ENCODE peak calls at places on chromosome 10, in ten cellular contexts. One of them, this sample, is unnamed.

GRCh38 chr10:91941426-91941825 is 17.9 kb downstream of the BTAF1 start:
- DNase-seq in IMR-90: no peak
- DNase-seq in spleen: no peak
- DNase-seq in testis: no peak
- DNase-seq in K562: no peak
- DNase-seq in suprapubic skin: no peak
- DNase-seq in ovary: no peak
- DNase-seq in A549: no peak
- DNase-seq in Peyer's patch: no peak
- DNase-seq in adrenal gland: no peak
- DNase-seq in this sample: no peak

GRCh38 chr10:123154943-123155505 is 822 bp downstream of the BUB3 start:
- DNase-seq in IMR-90: peak; percentile 40
- DNase-seq in spleen: no peak
- DNase-seq in testis: peak; percentile 65
- DNase-seq in K562: peak; percentile 60
- DNase-seq in suprapubic skin: no peak
- DNase-seq in ovary: no peak
- DNase-seq in A549: no peak
- DNase-seq in Peyer's patch: no peak
- DNase-seq in adrenal gland: no peak
- DNase-seq in this sample: no peak

GRCh38 chr10:50621981-50622496 is 1.7 kb downstream of the SGMS1 start:
- DNase-seq in IMR-90: peak; percentile 96
- DNase-seq in spleen: peak; percentile 93
- DNase-seq in testis: peak; percentile 99
- DNase-seq in K562: peak; percentile 98
- DNase-seq in suprapubic skin: peak; percentile 98
- DNase-seq in ovary: peak; percentile 99
- DNase-seq in A549: peak; percentile 76
- DNase-seq in Peyer's patch: peak; percentile 92
- DNase-seq in adrenal gland: peak; percentile 98
- DNase-seq in this sample: peak; percentile 98

GRCh38 chr10:124711145-124711544 is 33.0 kb downstream of the FAM53B start:
- DNase-seq in IMR-90: no peak
- DNase-seq in spleen: no peak
- DNase-seq in testis: no peak
- DNase-seq in K562: no peak
- DNase-seq in suprapubic skin: no peak
- DNase-seq in ovary: no peak
- DNase-seq in A549: no peak
- DNase-seq in Peyer's patch: no peak
- DNase-seq in adrenal gland: no peak
- DNase-seq in this sample: no peak

GRCh38 chr10:114925675-114926204 is 12.3 kb upstream of the TRUB1 start:
- DNase-seq in IMR-90: peak; percentile 41
- DNase-seq in spleen: no peak
- DNase-seq in testis: no peak
- DNase-seq in K562: peak; percentile 13
- DNase-seq in suprapubic skin: no peak
- DNase-seq in ovary: no peak
- DNase-seq in A549: no peak
- DNase-seq in Peyer's patch: no peak
- DNase-seq in adrenal gland: peak; percentile 71
- DNase-seq in this sample: no peak

GRCh38 chr10:114542373-114542772 is 115.7 kb downstream of the ABLIM1 start:
- DNase-seq in IMR-90: no peak
- DNase-seq in spleen: no peak
- DNase-seq in testis: no peak
- DNase-seq in K562: no peak
- DNase-seq in suprapubic skin: no peak
- DNase-seq in ovary: no peak
- DNase-seq in A549: no peak
- DNase-seq in Peyer's patch: no peak
- DNase-seq in adrenal gland: no peak
- DNase-seq in this sample: no peak

GRCh38 chr10:22911889-22912762 is 15.7 kb upstream of the ARMC3 start:
- DNase-seq in IMR-90: no peak
- DNase-seq in spleen: no peak
- DNase-seq in testis: peak; percentile 78
- DNase-seq in K562: peak; percentile 59
- DNase-seq in suprapubic skin: no peak
- DNase-seq in ovary: no peak
- DNase-seq in A549: no peak
- DNase-seq in Peyer's patch: no peak
- DNase-seq in adrenal gland: peak; percentile 36
- DNase-seq in this sample: no peak

GRCh38 chr10:129562487-129562886 is 95.4 kb downstream of the MGMT start:
- DNase-seq in IMR-90: no peak
- DNase-seq in spleen: no peak
- DNase-seq in testis: no peak
- DNase-seq in K562: no peak
- DNase-seq in suprapubic skin: no peak
- DNase-seq in ovary: no peak
- DNase-seq in A549: no peak
- DNase-seq in Peyer's patch: no peak
- DNase-seq in adrenal gland: no peak
- DNase-seq in this sample: no peak

GRCh38 chr10:102072867-102073527 is 7.8 kb downstream of the HPS6 start:
- DNase-seq in IMR-90: peak; percentile 73
- DNase-seq in spleen: peak; percentile 86
- DNase-seq in testis: peak; percentile 91
- DNase-seq in K562: peak; percentile 79
- DNase-seq in suprapubic skin: peak; percentile 89
- DNase-seq in ovary: peak; percentile 79
- DNase-seq in A549: peak; percentile 82
- DNase-seq in Peyer's patch: peak; percentile 89
- DNase-seq in adrenal gland: peak; percentile 81
- DNase-seq in this sample: peak; percentile 82

GRCh38 chr10:25047902-25048301 is 31.5 kb downstream of the THNSL1 start:
- DNase-seq in IMR-90: peak; percentile 66
- DNase-seq in spleen: no peak
- DNase-seq in testis: peak; percentile 53
- DNase-seq in K562: peak; percentile 68
- DNase-seq in suprapubic skin: no peak
- DNase-seq in ovary: no peak
- DNase-seq in A549: no peak
- DNase-seq in Peyer's patch: no peak
- DNase-seq in adrenal gland: no peak
- DNase-seq in this sample: no peak

GRCh38 chr10:103847909-103848468 is 7.4 kb downstream of the SH3PXD2A start:
- DNase-seq in IMR-90: no peak
- DNase-seq in spleen: no peak
- DNase-seq in testis: no peak
- DNase-seq in K562: no peak
- DNase-seq in suprapubic skin: no peak
- DNase-seq in ovary: no peak
- DNase-seq in A549: peak; percentile 59
- DNase-seq in Peyer's patch: no peak
- DNase-seq in adrenal gland: no peak
- DNase-seq in this sample: no peak

GRCh38 chr10:79196470-79197461 is 128.0 kb downstream of the ZMIZ1 start:
- DNase-seq in IMR-90: peak; percentile 47
- DNase-seq in spleen: peak; percentile 94
- DNase-seq in testis: peak; percentile 84
- DNase-seq in K562: peak; percentile 89
- DNase-seq in suprapubic skin: peak; percentile 83
- DNase-seq in ovary: peak; percentile 82
- DNase-seq in A549: peak; percentile 82
- DNase-seq in Peyer's patch: peak; percentile 70
- DNase-seq in adrenal gland: peak; percentile 81
- DNase-seq in this sample: peak; percentile 90

GRCh38 chr10:80697926-80698325 is 160.2 kb downstream of the SH2D4B start:
- DNase-seq in IMR-90: no peak
- DNase-seq in spleen: no peak
- DNase-seq in testis: no peak
- DNase-seq in K562: no peak
- DNase-seq in suprapubic skin: no peak
- DNase-seq in ovary: no peak
- DNase-seq in A549: no peak
- DNase-seq in Peyer's patch: no peak
- DNase-seq in adrenal gland: no peak
- DNase-seq in this sample: no peak

GRCh38 chr10:96043157-96043894 is at the start of gene CCNJ:
- DNase-seq in IMR-90: peak; percentile 87
- DNase-seq in spleen: peak; percentile 94
- DNase-seq in testis: peak; percentile 92
- DNase-seq in K562: peak; percentile 87
- DNase-seq in suprapubic skin: peak; percentile 88
- DNase-seq in ovary: peak; percentile 90
- DNase-seq in A549: peak; percentile 93
- DNase-seq in Peyer's patch: peak; percentile 86
- DNase-seq in adrenal gland: peak; percentile 90
- DNase-seq in this sample: peak; percentile 93
- TF ChIP-seq POLR2A in IMR-90: peak; percentile 89
- TF ChIP-seq POLR2A in spleen: no peak
- TF ChIP-seq POLR2A in testis: no peak
- TF ChIP-seq POLR2A in K562: peak; percentile 73
- TF ChIP-seq POLR2A in suprapubic skin: no peak
- TF ChIP-seq POLR2A in ovary: peak; percentile 46
- TF ChIP-seq POLR2A in A549: peak; percentile 75
- TF ChIP-seq POLR2A in Peyer's patch: peak; percentile 84
- TF ChIP-seq POLR2A in adrenal gland: peak; percentile 76
- TF ChIP-seq POLR2A in this sample: peak; percentile 26

DNA sequence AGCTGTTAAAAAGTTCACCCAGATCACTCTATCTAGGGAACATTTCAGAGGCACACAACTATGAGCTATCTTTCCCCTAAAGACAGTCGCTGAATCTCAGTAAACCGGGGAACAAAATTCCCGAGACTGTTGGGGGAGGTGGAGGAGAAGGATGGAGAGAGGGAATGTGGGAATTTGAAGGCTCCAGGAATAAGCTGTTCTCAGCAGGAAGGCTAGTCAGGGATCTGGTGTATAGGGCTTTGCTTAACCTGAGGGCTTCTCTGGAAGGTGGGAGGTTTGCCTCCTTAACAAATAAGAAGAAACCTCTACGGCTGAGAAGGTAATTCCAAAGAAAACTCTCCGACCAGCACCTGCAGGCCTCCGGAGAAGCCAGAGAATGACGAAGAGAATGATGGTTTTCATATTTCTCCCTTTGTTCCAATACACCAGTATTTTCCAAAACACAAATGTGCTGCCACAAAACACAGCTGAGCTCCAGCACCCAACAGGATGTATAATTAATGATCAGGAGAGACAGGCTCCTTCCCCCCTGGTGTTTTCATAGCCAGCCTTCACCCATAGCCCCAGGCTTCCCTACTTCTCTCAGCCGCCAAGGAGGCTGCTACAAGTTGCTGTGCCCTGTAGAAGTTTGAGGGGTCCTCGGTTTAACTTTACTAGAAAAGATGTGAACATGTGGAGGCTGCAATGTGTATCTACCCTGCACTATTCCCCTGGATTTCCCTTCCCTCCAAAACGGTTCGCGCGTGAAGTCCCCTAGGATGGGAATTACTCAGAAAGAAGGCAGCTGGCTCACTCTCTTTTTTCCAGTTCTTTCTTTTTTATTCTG is 2.0 kb downstream of the KCNMA1 start:
- DNase-seq in IMR-90: no peak
- DNase-seq in spleen: no peak
- DNase-seq in testis: no peak
- DNase-seq in K562: no peak
- DNase-seq in suprapubic skin: no peak
- DNase-seq in ovary: no peak
- DNase-seq in A549: no peak
- DNase-seq in Peyer's patch: no peak
- DNase-seq in adrenal gland: no peak
- DNase-seq in this sample: no peak
- H3K27ac ChIP-seq in IMR-90: no peak overlapping the region
- H3K27ac ChIP-seq in spleen: no peak overlapping the region
- H3K27ac ChIP-seq in testis: no peak overlapping the region
- H3K27ac ChIP-seq in K562: no peak overlapping the region
- H3K27ac ChIP-seq in suprapubic skin: no peak overlapping the region
- H3K27ac ChIP-seq in ovary: no peak overlapping the region
- H3K27ac ChIP-seq in A549: no peak overlapping the region
- H3K27ac ChIP-seq in Peyer's patch: peak overlapping the region; percentile 9
- H3K27ac ChIP-seq in adrenal gland: no peak overlapping the region
- H3K27ac ChIP-seq in this sample: no peak overlapping the region

GRCh38 chr10:71302874-71303568 is 16.0 kb upstream of the SLC29A3 start:
- DNase-seq in IMR-90: peak; percentile 61
- DNase-seq in spleen: no peak
- DNase-seq in testis: no peak
- DNase-seq in K562: peak; percentile 71
- DNase-seq in suprapubic skin: no peak
- DNase-seq in ovary: no peak
- DNase-seq in A549: peak; percentile 73
- DNase-seq in Peyer's patch: no peak
- DNase-seq in adrenal gland: no peak
- DNase-seq in this sample: no peak
- TF ChIP-seq CTCF in IMR-90: peak; percentile 57
- TF ChIP-seq CTCF in spleen: peak; percentile 60
- TF ChIP-seq CTCF in testis: peak; percentile 35
- TF ChIP-seq CTCF in K562: peak; percentile 76
- TF ChIP-seq CTCF in suprapubic skin: peak; percentile 41
- TF ChIP-seq CTCF in ovary: peak; percentile 28
- TF ChIP-seq CTCF in A549: peak; percentile 56
- TF ChIP-seq CTCF in Peyer's patch: peak; percentile 42
- TF ChIP-seq CTCF in adrenal gland: peak; percentile 45
- TF ChIP-seq CTCF in this sample: peak; percentile 39

GRCh38 chr10:86970152-86970886 is 2.0 kb downstream of the ADIRF start:
- DNase-seq in IMR-90: peak; percentile 51
- DNase-seq in spleen: peak; percentile 88
- DNase-seq in testis: peak; percentile 80
- DNase-seq in K562: no peak
- DNase-seq in suprapubic skin: peak; percentile 94
- DNase-seq in ovary: peak; percentile 87
- DNase-seq in A549: no peak
- DNase-seq in Peyer's patch: peak; percentile 27
- DNase-seq in adrenal gland: peak; percentile 58
- DNase-seq in this sample: peak; percentile 86
- TF ChIP-seq POLR2A in IMR-90: peak; percentile 63
- TF ChIP-seq POLR2A in spleen: no peak
- TF ChIP-seq POLR2A in testis: peak; percentile 7
- TF ChIP-seq POLR2A in K562: no peak
- TF ChIP-seq POLR2A in suprapubic skin: peak; percentile 43
- TF ChIP-seq POLR2A in ovary: peak; percentile 62
- TF ChIP-seq POLR2A in A549: no peak
- TF ChIP-seq POLR2A in Peyer's patch: no peak
- TF ChIP-seq POLR2A in adrenal gland: no peak
- TF ChIP-seq POLR2A in this sample: peak; percentile 50

DNA sequence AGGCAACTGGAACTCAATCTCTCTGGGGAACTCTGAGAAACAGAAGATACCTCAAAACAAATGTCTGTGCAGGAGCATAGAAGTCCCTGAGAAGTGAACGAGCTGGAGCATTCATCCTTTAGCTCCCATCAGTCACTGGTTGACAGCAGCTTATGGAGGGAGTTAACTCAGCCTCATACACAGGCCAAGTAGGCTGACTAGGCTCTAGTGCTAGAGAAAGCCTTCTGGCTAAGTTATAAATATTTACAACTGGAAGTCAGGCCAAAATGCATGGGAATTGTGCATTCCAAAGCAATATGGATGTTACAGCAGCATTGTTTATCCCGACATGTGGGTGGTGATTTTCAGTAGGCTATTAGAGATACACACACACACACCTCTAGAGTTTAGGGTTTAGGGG is 66.5 kb downstream of the ANK3 start:
- DNase-seq in IMR-90: peak; percentile 83
- DNase-seq in spleen: no peak
- DNase-seq in testis: no peak
- DNase-seq in K562: no peak
- DNase-seq in suprapubic skin: no peak
- DNase-seq in ovary: no peak
- DNase-seq in A549: no peak
- DNase-seq in Peyer's patch: no peak
- DNase-seq in adrenal gland: no peak
- DNase-seq in this sample: no peak
- H3K27ac ChIP-seq in IMR-90: no peak overlapping the region
- H3K27ac ChIP-seq in spleen: no peak overlapping the region
- H3K27ac ChIP-seq in testis: no peak overlapping the region
- H3K27ac ChIP-seq in K562: no peak overlapping the region
- H3K27ac ChIP-seq in suprapubic skin: no peak overlapping the region
- H3K27ac ChIP-seq in ovary: no peak overlapping the region
- H3K27ac ChIP-seq in A549: no peak overlapping the region
- H3K27ac ChIP-seq in Peyer's patch: no peak overlapping the region
- H3K27ac ChIP-seq in adrenal gland: no peak overlapping the region
- H3K27ac ChIP-seq in this sample: no peak overlapping the region